ENCODE peak calls at places on chromosomes 11 and 22, in four cellular contexts. E is AG10803, N is AG04450, R is WTC11. A is an unnamed sample.

GRCh38 chr11:44157019-44157418 is 61.5 kb downstream of the EXT2 start:
- DNase-seq in N (no peak), E (no peak), R (no peak), A (no peak)

GRCh38 chr11:87224486-87224885 is 186.8 kb downstream of the TMEM135 start:
- DNase-seq in R (no peak), N (no peak), E (no peak), A (no peak)

GRCh38 chr11:8066036-8066910 is 14.7 kb upstream of the TUB start:
- DNase-seq in E (no peak), R (no peak), N (no peak), A (no peak)

GRCh38 chr11:106668147-106668546 is 350.1 kb downstream of the GUCY1A2 start:
- DNase-seq in E (no peak), R (no peak), N (peak; percentile 16), A (no peak)

GRCh38 chr11:128627666-128628342 is 40.4 kb upstream of the ETS1 start:
- DNase-seq in N (no peak), R (no peak), E (no peak), A (no peak)

GRCh38 chr11:66371627-66372415 is at the start of gene SLC29A2:
- DNase-seq in R (peak; percentile 98), N (no peak), E (no peak), A (peak; percentile 75)

GRCh38 chr11:808427-809286 is 1.1 kb upstream of the RPLP2 start:
- DNase-seq in N (no peak), R (no peak), E (no peak), A (no peak)

GRCh38 chr11:59429924-59430516 is 3.8 kb upstream of the OR5A2 start:
- DNase-seq in E (peak; percentile 36), R (peak; percentile 18), N (peak; percentile 18), A (peak; percentile 52)

GRCh38 chr22:29769723-29770321 is 2.7 kb downstream of the UQCR10 start:
- DNase-seq in R (no peak), E (no peak), N (no peak), A (no peak)

GRCh38 chr11:29962243-29962642 is 54.6 kb downstream of the KCNA4 start:
- DNase-seq in N (no peak), E (no peak), R (peak; percentile 78), A (no peak)

GRCh38 chr11:81870066-81870412 is 863.6 kb downstream of the FAM181B start:
- DNase-seq in E (no peak), N (no peak), R (no peak), A (no peak)

GRCh38 chr11:46298699-46299424 is 21.4 kb downstream of the CREB3L1 start:
- DNase-seq in R (no peak), N (no peak), E (peak; percentile 79), A (no peak)

GRCh38 chr22:49350441-49351121 is 477.1 kb downstream of the BRD1 start:
- DNase-seq in N (no peak), E (no peak), R (peak; percentile 8), A (no peak)

GRCh38 chr11:36447947-36448346 is 62.1 kb downstream of the TRAF6 start:
- DNase-seq in N (no peak), R (no peak), E (no peak), A (no peak)

GRCh38 chr11:75355051-75355450 is 3.6 kb upstream of the ARRB1 start:
- DNase-seq in E (no peak), N (no peak), R (no peak), A (no peak)

GRCh38 chr11:1225386-1226225 is 2.7 kb downstream of the MUC5B start:
- DNase-seq in R (peak; percentile 20), E (no peak), N (no peak), A (no peak)

GRCh38 chr22:26852176-26852575 is 194.8 kb downstream of the MIAT start:
- DNase-seq in R (peak; percentile 85), E (no peak), N (no peak), A (peak; percentile 51)

GRCh38 chr11:120563698-120564572 is 52.4 kb downstream of the GRIK4 start:
- DNase-seq in E (no peak), R (peak; percentile 68), N (no peak), A (peak; percentile 63)

GRCh38 chr22:44676441-44677298 is 25.3 kb upstream of the PRR5 start:
- DNase-seq in E (no peak), N (no peak), R (no peak), A (no peak)

GRCh38 chr11:107606122-107606521 is 15.2 kb downstream of the ELMOD1 start:
- DNase-seq in N (no peak), E (no peak), R (peak; percentile 30), A (no peak)

GRCh38 chr11:77278595-77279506 is 22.6 kb downstream of the GDPD4 start:
- DNase-seq in R (no peak), E (peak; percentile 23), N (no peak), A (no peak)

GRCh38 chr22:30312053-30312452 is 14.7 kb downstream of the TBC1D10A start:
- DNase-seq in R (no peak), N (no peak), E (peak; percentile 79), A (no peak)

GRCh38 chr11:88475991-88476418 is 138.5 kb upstream of the CTSC start:
- DNase-seq in N (no peak), R (no peak), E (peak; percentile 93), A (no peak)

GRCh38 chr11:32108576-32108975 is 17.7 kb downstream of the RCN1 start:
- DNase-seq in R (no peak), E (no peak), N (no peak), A (no peak)

GRCh38 chr11:94563176-94563847 is 3.9 kb upstream of the PIWIL4 start:
- DNase-seq in R (no peak), N (peak; percentile 18), E (peak; percentile 77), A (no peak)
- TF ChIP-seq CTCF in R (no peak), N (no peak), E (peak; percentile 59), A (no peak)

GRCh38 chr11:12187399-12187798 is 77.0 kb downstream of the MICAL2 start:
- DNase-seq in E (no peak), R (no peak), N (no peak), A (no peak)

GRCh38 chr11:12185106-12185690 is 74.8 kb downstream of the MICAL2 start:
- DNase-seq in N (no peak), R (no peak), E (no peak), A (no peak)

GRCh38 chr11:12186683-12187082 is 76.3 kb downstream of the MICAL2 start:
- DNase-seq in E (no peak), N (no peak), R (no peak), A (no peak)

GRCh38 chr11:12184696-12185095 is 74.3 kb downstream of the MICAL2 start:
- DNase-seq in N (no peak), E (peak; percentile 47), R (no peak), A (no peak)

GRCh38 chr11:12185914-12186313 is 75.5 kb downstream of the MICAL2 start:
- DNase-seq in N (no peak), R (no peak), E (no peak), A (no peak)
- TF ChIP-seq CTCF in N (peak; percentile 16), R (no peak), E (no peak), A (no peak)

DNA sequence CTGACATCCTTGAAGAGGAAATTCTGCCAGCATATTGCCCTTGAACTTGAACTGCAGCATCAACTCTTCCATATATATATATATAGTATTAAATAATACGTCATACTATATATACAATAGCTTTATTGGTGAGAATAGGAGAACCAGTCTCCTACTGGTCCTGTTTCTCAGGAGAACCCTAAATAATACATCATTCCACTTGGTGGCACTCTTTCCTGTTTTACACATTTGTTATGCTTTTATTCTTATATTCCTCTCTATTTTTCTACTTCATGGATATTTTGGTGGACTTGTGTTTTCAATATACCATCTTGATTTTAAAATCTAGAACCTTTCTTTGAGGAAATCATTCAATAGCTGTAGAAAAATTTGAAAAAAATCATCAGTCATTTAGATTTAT is 193.3 kb downstream of the TRPC6 start:
- DNase-seq in N (no peak), E (peak; percentile 17), R (no peak), A (no peak)
- TF ChIP-seq CTCF in N (peak; percentile 47), E (peak; percentile 52), R (no peak), A (peak; percentile 54)

GRCh38 chr11:34492806-34493414 is 20.7 kb downstream of the ELF5 start:
- DNase-seq in N (no peak), E (peak; percentile 65), R (peak; percentile 57), A (peak; percentile 72)
- TF ChIP-seq CTCF in N (peak; percentile 54), E (peak; percentile 66), R (peak; percentile 47), A (peak; percentile 79)

GRCh38 chr22:42116848-42117424 is 13.7 kb downstream of the CYP2D6 start:
- DNase-seq in R (peak; percentile 62), E (peak; percentile 10), N (no peak), A (no peak)
- TF ChIP-seq CTCF in R (no peak), E (no peak), N (no peak), A (peak; percentile 15)

A was measured in neural crest cell.